ENCODE peak calls at places on chromosomes 11 and 22, in ten cellular contexts. C, Q, N, O, W, G, B, Z, Y and I are unnamed samples.
A peak's percentile ranks its signal among the peaks of the same experiment; 100 is the strongest.

GRCh38 chr11:74839971-74840370 is 91.3 kb downstream of the RNF169 start:
- DNase-seq in C (peak; percentile 52), Q (no peak), N (no peak), O (no peak), W (no peak), G (no peak), B (no peak), Z (no peak), Y (no peak), I (no peak)

GRCh38 chr11:66653123-66653522 is 14.6 kb downstream of the RBM4 start:
- DNase-seq in C (no peak), Q (peak; percentile 36), N (no peak), O (no peak), W (no peak), G (no peak), B (no peak), Z (no peak), Y (no peak), I (no peak)

GRCh38 chr22:20090730-20091240 is 10.7 kb downstream of the DGCR8 start:
- DNase-seq in C (no peak), Q (no peak), N (no peak), O (peak; percentile 21), W (no peak), G (peak; percentile 42), B (peak; percentile 13), Z (no peak), Y (no peak), I (no peak)

GRCh38 chr11:126834149-126834548 is 166.4 kb downstream of the KIRREL3 start:
- DNase-seq in C (no peak), Q (peak; percentile 91), N (no peak), O (no peak), W (no peak), G (no peak), B (no peak), Z (no peak), Y (no peak), I (no peak)

GRCh38 chr22:48695731-48696305 is 1131.9 kb downstream of the BRD1 start:
- DNase-seq in C (no peak), Q (no peak), N (no peak), O (no peak), W (no peak), G (no peak), B (peak; percentile 29), Z (no peak), Y (no peak), I (no peak)

GRCh38 chr22:41762980-41763779 is 37.3 kb upstream of the CCDC134 start:
- DNase-seq in C (no peak), Q (no peak), N (peak; percentile 40), O (no peak), W (peak; percentile 33), G (no peak), B (no peak), Z (no peak), Y (no peak), I (peak; percentile 66)

GRCh38 chr11:109641549-109641948 is 219.6 kb downstream of the C11orf87 start:
- DNase-seq in C (no peak), Q (peak; percentile 38), N (no peak), O (no peak), W (no peak), G (no peak), B (no peak), Z (no peak), Y (no peak), I (no peak)

GRCh38 chr22:44181033-44181911 is 547 bp downstream of the PARVG start:
- DNase-seq in C (peak; percentile 28), Q (no peak), N (peak; percentile 34), O (peak; percentile 79), W (no peak), G (no peak), B (peak; percentile 79), Z (peak; percentile 76), Y (no peak), I (no peak)

GRCh38 chr11:101880208-101880607 is 34.6 kb upstream of the CEP126 start:
- DNase-seq in C (no peak), Q (peak; percentile 79), N (peak; percentile 43), O (no peak), W (peak; percentile 57), G (no peak), B (no peak), Z (no peak), Y (no peak), I (peak; percentile 38)

GRCh38 chr22:50009251-50009650 is 3.3 kb downstream of the IL17REL start:
- DNase-seq in C (no peak), Q (no peak), N (no peak), O (no peak), W (no peak), G (peak; percentile 61), B (peak; percentile 36), Z (peak; percentile 60), Y (no peak), I (no peak)

GRCh38 chr22:19990609-19991394 is 25.8 kb downstream of the ARVCF start:
- DNase-seq in C (no peak), Q (no peak), N (no peak), O (no peak), W (no peak), G (peak; percentile 66), B (no peak), Z (no peak), Y (no peak), I (no peak)

GRCh38 chr11:69834811-69835800 is 15.9 kb upstream of the FGF3 start:
- DNase-seq in C (no peak), Q (no peak), N (no peak), O (peak; percentile 16), W (no peak), G (peak; percentile 43), B (no peak), Z (peak; percentile 52), Y (peak; percentile 49), I (no peak)

GRCh38 chr11:29093416-29093815 is 923.4 kb downstream of the KCNA4 start:
- DNase-seq in C (no peak), Q (peak; percentile 63), N (no peak), O (no peak), W (no peak), G (no peak), B (no peak), Z (no peak), Y (no peak), I (no peak)

DNA sequence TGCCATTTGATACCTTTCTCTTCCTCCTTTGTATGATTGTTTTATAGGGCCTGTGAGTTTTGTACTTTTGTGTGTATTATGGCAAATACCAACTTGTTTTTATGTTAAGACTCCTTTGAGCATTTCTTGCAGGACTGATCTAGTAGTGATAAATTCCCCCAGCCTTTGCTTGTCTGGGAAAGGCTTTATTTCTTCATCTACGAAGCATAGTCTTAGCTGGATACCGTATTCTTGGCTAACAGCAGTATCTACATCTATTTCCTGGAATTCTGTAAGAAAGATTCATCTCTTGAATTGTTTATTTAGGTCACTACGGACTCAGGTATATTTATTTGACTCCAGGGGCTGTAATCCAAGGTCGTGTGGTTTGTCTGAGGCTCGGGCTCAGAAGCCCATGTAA is 6.0 kb upstream of the NDUFS8 start:
- DNase-seq in C (no peak), Q (no peak), N (no peak), O (no peak), W (no peak), G (no peak), B (no peak), Z (no peak), Y (no peak), I (no peak)
- H3K4me1 ChIP-seq in C (peaks cover 10% of the 10 kb centered on the region), Q (peaks cover 25% of the 10 kb centered on the region), N (peaks cover 3% of the 10 kb centered on the region), O (no peaks in the 10 kb centered on the region), W (peaks cover 1% of the 10 kb centered on the region), G (peaks cover 3% of the 10 kb centered on the region), B (peaks cover 15% of the 10 kb centered on the region), Z (peaks cover under 1% of the 10 kb centered on the region), Y (no peaks in the 10 kb centered on the region), I (peaks cover 39% of the 10 kb centered on the region)

GRCh38 chr11:61693897-61694840 is 14.0 kb downstream of the DAGLA start:
- DNase-seq in C (peak; percentile 95), Q (no peak), N (peak; percentile 64), O (no peak), W (no peak), G (no peak), B (no peak), Z (no peak), Y (no peak), I (no peak)

GRCh38 chr11:61696602-61697001 is 16.4 kb downstream of the DAGLA start:
- DNase-seq in C (no peak), Q (no peak), N (no peak), O (no peak), W (no peak), G (no peak), B (no peak), Z (no peak), Y (no peak), I (no peak)

GRCh38 chr11:61697093-61697492 is 16.9 kb downstream of the DAGLA start:
- DNase-seq in C (peak; percentile 38), Q (no peak), N (no peak), O (no peak), W (no peak), G (no peak), B (peak; percentile 71), Z (peak; percentile 73), Y (no peak), I (no peak)

GRCh38 chr11:61694971-61695706 is 14.9 kb downstream of the DAGLA start:
- DNase-seq in C (peak; percentile 48), Q (no peak), N (no peak), O (no peak), W (no peak), G (peak; percentile 86), B (peak; percentile 75), Z (peak; percentile 79), Y (no peak), I (no peak)

DNA sequence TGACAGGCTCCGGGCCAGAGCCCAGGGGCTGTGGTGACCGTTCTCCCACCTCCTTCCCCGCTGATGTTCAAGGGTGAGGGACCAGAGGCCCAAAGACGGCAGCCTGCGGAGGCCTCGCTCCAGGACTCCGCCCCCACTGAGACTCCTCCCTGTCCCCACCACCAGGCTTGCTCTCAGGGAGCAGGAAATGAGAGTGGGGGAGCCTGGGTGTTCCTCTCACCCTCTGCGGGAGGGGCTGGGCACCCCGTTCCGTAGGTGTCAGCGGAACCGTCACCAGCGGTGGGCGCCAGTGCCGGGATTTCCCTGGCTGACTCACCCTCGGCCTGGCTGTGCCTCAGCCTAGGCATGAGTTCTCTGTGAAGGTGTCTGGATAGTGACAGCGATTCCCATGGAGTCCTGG is 15.7 kb downstream of the DAGLA start:
- DNase-seq in C (peak; percentile 91), Q (peak; percentile 81), N (peak; percentile 78), O (peak; percentile 89), W (no peak), G (peak; percentile 86), B (peak; percentile 85), Z (peak; percentile 89), Y (peak; percentile 91), I (no peak)
- H3K4me1 ChIP-seq in C (peaks cover 51% of the 10 kb centered on the region), Q (peaks cover 12% of the 10 kb centered on the region), N (peaks cover 84% of the 10 kb centered on the region), O (no peaks in the 10 kb centered on the region), W (no peaks in the 10 kb centered on the region), G (peaks cover 83% of the 10 kb centered on the region), B (peaks cover 72% of the 10 kb centered on the region), Z (peaks cover 57% of the 10 kb centered on the region), Y (no peaks in the 10 kb centered on the region), I (peaks cover 54% of the 10 kb centered on the region)

DNA sequence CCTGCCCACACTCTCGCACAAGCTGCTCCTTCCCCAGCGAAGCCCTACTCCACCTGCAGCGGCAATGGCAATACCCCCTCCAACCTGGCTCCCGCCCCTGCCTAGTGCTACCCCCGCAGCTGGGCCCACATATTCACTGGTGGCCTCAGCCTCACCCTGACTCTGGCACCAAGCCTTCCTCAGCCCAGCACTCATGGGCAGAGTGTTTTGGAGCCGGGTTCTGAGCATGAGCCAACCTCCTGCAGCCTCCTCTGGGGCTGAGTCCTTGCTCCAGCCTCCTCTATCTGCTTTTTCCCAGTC is 47.6 kb downstream of the PDE2A start:
- DNase-seq in C (no peak), Q (no peak), N (no peak), O (no peak), W (no peak), G (no peak), B (no peak), Z (no peak), Y (no peak), I (no peak)
- H3K4me1 ChIP-seq in C (peaks cover 14% of the 10 kb centered on the region), Q (peaks cover 7% of the 10 kb centered on the region), N (peaks cover 10% of the 10 kb centered on the region), O (no peaks in the 10 kb centered on the region), W (no peaks in the 10 kb centered on the region), G (peaks cover 53% of the 10 kb centered on the region), B (peaks cover 25% of the 10 kb centered on the region), Z (peaks cover 24% of the 10 kb centered on the region), Y (no peaks in the 10 kb centered on the region), I (peaks cover 2% of the 10 kb centered on the region)

GRCh38 chr11:117995472-117995871 is 9.3 kb downstream of the IL10RA start:
- DNase-seq in C (no peak), Q (no peak), N (no peak), O (no peak), W (no peak), G (no peak), B (peak; percentile 23), Z (no peak), Y (no peak), I (no peak)
- H3K4me1 ChIP-seq in C (no peaks in the 10 kb centered on the region), Q (no peaks in the 10 kb centered on the region), N (peaks cover 2% of the 10 kb centered on the region), O (no peaks in the 10 kb centered on the region), W (no peaks in the 10 kb centered on the region), G (no peaks in the 10 kb centered on the region), B (peaks cover 33% of the 10 kb centered on the region), Z (no peaks in the 10 kb centered on the region), Y (no peaks in the 10 kb centered on the region), I (peaks cover 11% of the 10 kb centered on the region)